ENCODE peak calls at places on chromosomes 4 and X, in eight cellular contexts. One of them, this sample, is unnamed.
A peak's percentile ranks its signal among the peaks of the same experiment; 100 is the strongest.

GRCh38 chr4:76705497-76705896 is 192.4 kb downstream of the SOWAHB start:
- DNase-seq in BJ: no peak
- DNase-seq in H4: no peak
- DNase-seq in ACHN: no peak
- DNase-seq in activated T-helper 1 cell treated with Interleukin-2 at 50 U/mL for 16 hours: no peak
- DNase-seq in activated CD8-positive, alpha-beta T cell treated with anti-CD3 and anti-CD28 coated beads for 36 hours: no peak
- DNase-seq in HEK293T: no peak
- DNase-seq in Right ventricle myocardium superior: no peak
- DNase-seq in this sample: no peak

GRCh38 chr4:183254162-183254561 is 65.9 kb downstream of the CLDN22 start:
- DNase-seq in activated CD8-positive, alpha-beta T cell treated with anti-CD3 and anti-CD28 coated beads for 36 hours: no peak
- DNase-seq in HEK293T: no peak
- DNase-seq in H4: no peak
- DNase-seq in activated T-helper 1 cell treated with Interleukin-2 at 50 U/mL for 16 hours: no peak
- DNase-seq in ACHN: no peak
- DNase-seq in Right ventricle myocardium superior: no peak
- DNase-seq in BJ: no peak
- DNase-seq in this sample: no peak

GRCh38 chrX:119389214-119389613 is 9.9 kb upstream of the SLC25A43 start:
- DNase-seq in H4: no peak
- DNase-seq in BJ: no peak
- DNase-seq in activated CD8-positive, alpha-beta T cell treated with anti-CD3 and anti-CD28 coated beads for 36 hours: no peak
- DNase-seq in activated T-helper 1 cell treated with Interleukin-2 at 50 U/mL for 16 hours: no peak
- DNase-seq in ACHN: no peak
- DNase-seq in HEK293T: no peak
- DNase-seq in Right ventricle myocardium superior: no peak
- DNase-seq in this sample: no peak

GRCh38 chr4:155614111-155614762 is 52.4 kb upstream of the GUCY1A1 start:
- DNase-seq in activated T-helper 1 cell treated with Interleukin-2 at 50 U/mL for 16 hours: no peak
- DNase-seq in H4: no peak
- DNase-seq in Right ventricle myocardium superior: no peak
- DNase-seq in BJ: no peak
- DNase-seq in HEK293T: no peak
- DNase-seq in activated CD8-positive, alpha-beta T cell treated with anti-CD3 and anti-CD28 coated beads for 36 hours: no peak
- DNase-seq in ACHN: no peak
- DNase-seq in this sample: no peak

GRCh38 chrX:41382699-41383645 is 49.0 kb downstream of the DDX3X start:
- DNase-seq in BJ: no peak
- DNase-seq in ACHN: peak; percentile 4
- DNase-seq in activated T-helper 1 cell treated with Interleukin-2 at 50 U/mL for 16 hours: no peak
- DNase-seq in Right ventricle myocardium superior: no peak
- DNase-seq in activated CD8-positive, alpha-beta T cell treated with anti-CD3 and anti-CD28 coated beads for 36 hours: peak; percentile 30
- DNase-seq in H4: peak; percentile 52
- DNase-seq in HEK293T: no peak
- DNase-seq in this sample: no peak

GRCh38 chr4:150215601-150216000 is 137.4 kb downstream of the DCLK2 start:
- DNase-seq in HEK293T: no peak
- DNase-seq in activated T-helper 1 cell treated with Interleukin-2 at 50 U/mL for 16 hours: no peak
- DNase-seq in activated CD8-positive, alpha-beta T cell treated with anti-CD3 and anti-CD28 coated beads for 36 hours: no peak
- DNase-seq in BJ: no peak
- DNase-seq in ACHN: no peak
- DNase-seq in H4: no peak
- DNase-seq in Right ventricle myocardium superior: no peak
- DNase-seq in this sample: no peak

GRCh38 chrX:133776072-133776471 is 209.3 kb downstream of the GPC3 start:
- DNase-seq in Right ventricle myocardium superior: peak; percentile 33
- DNase-seq in HEK293T: peak; percentile 57
- DNase-seq in H4: no peak
- DNase-seq in BJ: no peak
- DNase-seq in activated T-helper 1 cell treated with Interleukin-2 at 50 U/mL for 16 hours: no peak
- DNase-seq in activated CD8-positive, alpha-beta T cell treated with anti-CD3 and anti-CD28 coated beads for 36 hours: peak; percentile 68
- DNase-seq in ACHN: no peak
- DNase-seq in this sample: peak; percentile 1

GRCh38 chr4:83013420-83013867 is 2.8 kb upstream of the LIN54 start:
- DNase-seq in ACHN: peak; percentile 16
- DNase-seq in BJ: no peak
- DNase-seq in H4: no peak
- DNase-seq in activated CD8-positive, alpha-beta T cell treated with anti-CD3 and anti-CD28 coated beads for 36 hours: no peak
- DNase-seq in activated T-helper 1 cell treated with Interleukin-2 at 50 U/mL for 16 hours: no peak
- DNase-seq in HEK293T: no peak
- DNase-seq in Right ventricle myocardium superior: no peak
- DNase-seq in this sample: no peak

GRCh38 chr4:16866974-16867373 is 31.5 kb downstream of the LDB2 start:
- DNase-seq in BJ: no peak
- DNase-seq in activated CD8-positive, alpha-beta T cell treated with anti-CD3 and anti-CD28 coated beads for 36 hours: no peak
- DNase-seq in ACHN: no peak
- DNase-seq in HEK293T: no peak
- DNase-seq in activated T-helper 1 cell treated with Interleukin-2 at 50 U/mL for 16 hours: no peak
- DNase-seq in H4: no peak
- DNase-seq in Right ventricle myocardium superior: no peak
- DNase-seq in this sample: no peak

GRCh38 chr4:122606364-122607043 is 14.4 kb downstream of the IL21 start:
- DNase-seq in Right ventricle myocardium superior: no peak
- DNase-seq in BJ: no peak
- DNase-seq in ACHN: no peak
- DNase-seq in H4: no peak
- DNase-seq in activated T-helper 1 cell treated with Interleukin-2 at 50 U/mL for 16 hours: no peak
- DNase-seq in activated CD8-positive, alpha-beta T cell treated with anti-CD3 and anti-CD28 coated beads for 36 hours: no peak
- DNase-seq in HEK293T: no peak
- DNase-seq in this sample: no peak

GRCh38 chr4:61298178-61298740 is 98.1 kb downstream of the ADGRL3 start:
- DNase-seq in BJ: no peak
- DNase-seq in HEK293T: no peak
- DNase-seq in Right ventricle myocardium superior: no peak
- DNase-seq in activated CD8-positive, alpha-beta T cell treated with anti-CD3 and anti-CD28 coated beads for 36 hours: no peak
- DNase-seq in H4: no peak
- DNase-seq in ACHN: no peak
- DNase-seq in activated T-helper 1 cell treated with Interleukin-2 at 50 U/mL for 16 hours: no peak
- DNase-seq in this sample: no peak

GRCh38 chrX:17591741-17592110 is 145.6 kb upstream of the SCML1 start:
- DNase-seq in activated T-helper 1 cell treated with Interleukin-2 at 50 U/mL for 16 hours: no peak
- DNase-seq in H4: peak; percentile 67
- DNase-seq in BJ: no peak
- DNase-seq in ACHN: peak; percentile 58
- DNase-seq in HEK293T: no peak
- DNase-seq in activated CD8-positive, alpha-beta T cell treated with anti-CD3 and anti-CD28 coated beads for 36 hours: peak; percentile 42
- DNase-seq in Right ventricle myocardium superior: no peak
- DNase-seq in this sample: no peak

GRCh38 chr4:6582889-6583504 is 8.0 kb downstream of the MAN2B2 start:
- DNase-seq in activated CD8-positive, alpha-beta T cell treated with anti-CD3 and anti-CD28 coated beads for 36 hours: peak; percentile 25
- DNase-seq in ACHN: peak; percentile 30
- DNase-seq in HEK293T: peak; percentile 68
- DNase-seq in H4: peak; percentile 64
- DNase-seq in BJ: no peak
- DNase-seq in Right ventricle myocardium superior: no peak
- DNase-seq in activated T-helper 1 cell treated with Interleukin-2 at 50 U/mL for 16 hours: no peak
- DNase-seq in this sample: peak; percentile 54

GRCh38 chr4:161254375-161254774 is 909.4 kb downstream of the FSTL5 start:
- DNase-seq in BJ: no peak
- DNase-seq in Right ventricle myocardium superior: no peak
- DNase-seq in activated CD8-positive, alpha-beta T cell treated with anti-CD3 and anti-CD28 coated beads for 36 hours: no peak
- DNase-seq in H4: no peak
- DNase-seq in HEK293T: no peak
- DNase-seq in activated T-helper 1 cell treated with Interleukin-2 at 50 U/mL for 16 hours: no peak
- DNase-seq in ACHN: no peak
- DNase-seq in this sample: no peak

GRCh38 chr4:177441803-177442622 is at the start of gene AGA:
- DNase-seq in ACHN: peak; percentile 93
- DNase-seq in Right ventricle myocardium superior: peak; percentile 98
- DNase-seq in HEK293T: peak; percentile 92
- DNase-seq in activated T-helper 1 cell treated with Interleukin-2 at 50 U/mL for 16 hours: peak; percentile 91
- DNase-seq in H4: peak; percentile 91
- DNase-seq in activated CD8-positive, alpha-beta T cell treated with anti-CD3 and anti-CD28 coated beads for 36 hours: peak; percentile 98
- DNase-seq in BJ: peak; percentile 68
- DNase-seq in this sample: peak; percentile 80

GRCh38 chrX:9622128-9622527 is 143.5 kb downstream of the GPR143 start:
- DNase-seq in Right ventricle myocardium superior: no peak
- DNase-seq in H4: no peak
- DNase-seq in BJ: no peak
- DNase-seq in activated CD8-positive, alpha-beta T cell treated with anti-CD3 and anti-CD28 coated beads for 36 hours: peak; percentile 27
- DNase-seq in ACHN: no peak
- DNase-seq in activated T-helper 1 cell treated with Interleukin-2 at 50 U/mL for 16 hours: no peak
- DNase-seq in HEK293T: no peak
- DNase-seq in this sample: no peak

GRCh38 chr4:102263024-102263787 is 82.1 kb downstream of the SLC39A8 start:
- DNase-seq in ACHN: peak; percentile 64
- DNase-seq in BJ: no peak
- DNase-seq in Right ventricle myocardium superior: no peak
- DNase-seq in activated CD8-positive, alpha-beta T cell treated with anti-CD3 and anti-CD28 coated beads for 36 hours: peak; percentile 19
- DNase-seq in activated T-helper 1 cell treated with Interleukin-2 at 50 U/mL for 16 hours: no peak
- DNase-seq in HEK293T: peak; percentile 39
- DNase-seq in H4: peak; percentile 73
- DNase-seq in this sample: peak; percentile 26

GRCh38 chrX:12770440-12770839 is 20.8 kb upstream of the PRPS2 start:
- DNase-seq in activated T-helper 1 cell treated with Interleukin-2 at 50 U/mL for 16 hours: no peak
- DNase-seq in BJ: no peak
- DNase-seq in Right ventricle myocardium superior: no peak
- DNase-seq in activated CD8-positive, alpha-beta T cell treated with anti-CD3 and anti-CD28 coated beads for 36 hours: no peak
- DNase-seq in H4: no peak
- DNase-seq in HEK293T: peak; percentile 17
- DNase-seq in ACHN: peak; percentile 13
- DNase-seq in this sample: no peak

GRCh38 chr4:119300072-119300387 is 21.9 kb downstream of the FABP2 start:
- DNase-seq in HEK293T: peak; percentile 21
- DNase-seq in BJ: peak; percentile 19
- DNase-seq in activated CD8-positive, alpha-beta T cell treated with anti-CD3 and anti-CD28 coated beads for 36 hours: peak; percentile 41
- DNase-seq in ACHN: no peak
- DNase-seq in activated T-helper 1 cell treated with Interleukin-2 at 50 U/mL for 16 hours: no peak
- DNase-seq in H4: peak; percentile 15
- DNase-seq in Right ventricle myocardium superior: peak; percentile 54
- DNase-seq in this sample: no peak

GRCh38 chr4:158459085-158459820 is 62.4 kb upstream of the RXFP1 start:
- DNase-seq in H4: no peak
- DNase-seq in Right ventricle myocardium superior: no peak
- DNase-seq in activated CD8-positive, alpha-beta T cell treated with anti-CD3 and anti-CD28 coated beads for 36 hours: no peak
- DNase-seq in BJ: no peak
- DNase-seq in HEK293T: no peak
- DNase-seq in activated T-helper 1 cell treated with Interleukin-2 at 50 U/mL for 16 hours: no peak
- DNase-seq in ACHN: no peak
- DNase-seq in this sample: no peak

GRCh38 chr4:140059159-140059558 is 94.8 kb downstream of the MAML3 start:
- DNase-seq in BJ: no peak
- DNase-seq in HEK293T: no peak
- DNase-seq in H4: no peak
- DNase-seq in activated CD8-positive, alpha-beta T cell treated with anti-CD3 and anti-CD28 coated beads for 36 hours: no peak
- DNase-seq in activated T-helper 1 cell treated with Interleukin-2 at 50 U/mL for 16 hours: no peak
- DNase-seq in Right ventricle myocardium superior: no peak
- DNase-seq in ACHN: no peak
- DNase-seq in this sample: no peak

GRCh38 chr4:155134136-155134535 is 74.3 kb upstream of the NPY2R start:
- DNase-seq in HEK293T: no peak
- DNase-seq in ACHN: no peak
- DNase-seq in H4: no peak
- DNase-seq in activated T-helper 1 cell treated with Interleukin-2 at 50 U/mL for 16 hours: no peak
- DNase-seq in activated CD8-positive, alpha-beta T cell treated with anti-CD3 and anti-CD28 coated beads for 36 hours: no peak
- DNase-seq in BJ: no peak
- DNase-seq in Right ventricle myocardium superior: no peak
- DNase-seq in this sample: no peak

GRCh38 chr4:184330008-184330400 is 112.3 kb upstream of the ENPP6 start:
- DNase-seq in H4: no peak
- DNase-seq in Right ventricle myocardium superior: peak; percentile 60
- DNase-seq in HEK293T: no peak
- DNase-seq in ACHN: no peak
- DNase-seq in activated CD8-positive, alpha-beta T cell treated with anti-CD3 and anti-CD28 coated beads for 36 hours: peak; percentile 71
- DNase-seq in activated T-helper 1 cell treated with Interleukin-2 at 50 U/mL for 16 hours: no peak
- DNase-seq in BJ: no peak
- DNase-seq in this sample: no peak

GRCh38 chrX:13170966-13171558 is 126.6 kb upstream of the FAM9C start:
- DNase-seq in ACHN: no peak
- DNase-seq in Right ventricle myocardium superior: no peak
- DNase-seq in activated CD8-positive, alpha-beta T cell treated with anti-CD3 and anti-CD28 coated beads for 36 hours: no peak
- DNase-seq in BJ: no peak
- DNase-seq in activated T-helper 1 cell treated with Interleukin-2 at 50 U/mL for 16 hours: no peak
- DNase-seq in HEK293T: no peak
- DNase-seq in H4: no peak
- DNase-seq in this sample: no peak

GRCh38 chr4:151689211-151689991 is 71.4 kb downstream of the GATB start:
- DNase-seq in Right ventricle myocardium superior: no peak
- DNase-seq in activated T-helper 1 cell treated with Interleukin-2 at 50 U/mL for 16 hours: no peak
- DNase-seq in activated CD8-positive, alpha-beta T cell treated with anti-CD3 and anti-CD28 coated beads for 36 hours: no peak
- DNase-seq in ACHN: no peak
- DNase-seq in BJ: no peak
- DNase-seq in H4: no peak
- DNase-seq in HEK293T: no peak
- DNase-seq in this sample: no peak

GRCh38 chrX:112636951-112637541 is 42.7 kb downstream of the LHFPL1 start:
- DNase-seq in activated CD8-positive, alpha-beta T cell treated with anti-CD3 and anti-CD28 coated beads for 36 hours: no peak
- DNase-seq in Right ventricle myocardium superior: no peak
- DNase-seq in BJ: peak; percentile 57
- DNase-seq in HEK293T: no peak
- DNase-seq in H4: peak; percentile 3
- DNase-seq in ACHN: no peak
- DNase-seq in activated T-helper 1 cell treated with Interleukin-2 at 50 U/mL for 16 hours: no peak
- DNase-seq in this sample: no peak

GRCh38 chr4:1960170-1960825 is 48.5 kb downstream of the NELFA start:
- DNase-seq in Right ventricle myocardium superior: no peak
- DNase-seq in ACHN: no peak
- DNase-seq in activated T-helper 1 cell treated with Interleukin-2 at 50 U/mL for 16 hours: no peak
- DNase-seq in H4: no peak
- DNase-seq in HEK293T: no peak
- DNase-seq in BJ: no peak
- DNase-seq in activated CD8-positive, alpha-beta T cell treated with anti-CD3 and anti-CD28 coated beads for 36 hours: no peak
- DNase-seq in this sample: no peak

GRCh38 chrX:128975716-128976115 is 547.6 kb downstream of the SMARCA1 start:
- DNase-seq in HEK293T: peak; percentile 70
- DNase-seq in H4: no peak
- DNase-seq in activated T-helper 1 cell treated with Interleukin-2 at 50 U/mL for 16 hours: no peak
- DNase-seq in BJ: no peak
- DNase-seq in ACHN: peak; percentile 6
- DNase-seq in activated CD8-positive, alpha-beta T cell treated with anti-CD3 and anti-CD28 coated beads for 36 hours: peak; percentile 19
- DNase-seq in Right ventricle myocardium superior: no peak
- DNase-seq in this sample: peak; percentile 16

GRCh38 chrX:1434871-1435240 is 17.9 kb downstream of the ASMTL start:
- DNase-seq in ACHN: no peak
- DNase-seq in activated T-helper 1 cell treated with Interleukin-2 at 50 U/mL for 16 hours: no peak
- DNase-seq in activated CD8-positive, alpha-beta T cell treated with anti-CD3 and anti-CD28 coated beads for 36 hours: peak; percentile 1
- DNase-seq in BJ: no peak
- DNase-seq in H4: no peak
- DNase-seq in HEK293T: no peak
- DNase-seq in Right ventricle myocardium superior: no peak
- DNase-seq in this sample: no peak

This sample was measured in HuH-7.5.